ENCODE peak calls at places on chromosomes 5 and 9, in ten cellular contexts. I is heart right ventricle, U is right atrium auricular region, N is colonic mucosa, E is GM10248, A is endothelial cell, B is GM13977, X is pancreas, L is stomach, O is mammary epithelial cell. Q is an unnamed sample.

GRCh38 chr9:137550241-137550621 is at the start of gene PNPLA7:
- DNase-seq in I (peak; percentile 87), B (peak; percentile 77), L (peak; percentile 93), A (peak; percentile 47), E (peak; percentile 67), N (peak; percentile 95), O (peak; percentile 47), U (peak; percentile 89), X (peak; percentile 90), Q (peak; percentile 51)

GRCh38 chr5:74631088-74631960 is 9.2 kb downstream of the ENC1 start:
- DNase-seq in N (no peak), B (peak; percentile 65), X (no peak), E (peak; percentile 68), L (no peak), A (no peak), O (no peak), I (no peak), U (no peak), Q (no peak)

GRCh38 chr9:92341578-92341977 is 15.8 kb downstream of the CENPP start:
- DNase-seq in X (no peak), B (no peak), A (no peak), U (no peak), O (no peak), L (no peak), E (no peak), N (no peak), I (no peak), Q (no peak)

GRCh38 chr9:131545786-131546335 is 538 bp downstream of the PRRT1B start:
- DNase-seq in I (no peak), U (no peak), O (no peak), B (no peak), N (peak; percentile 33), E (no peak), A (no peak), X (peak; percentile 18), L (no peak), Q (no peak)

GRCh38 chr9:136815422-136815782 is 7.7 kb downstream of the RABL6 start:
- DNase-seq in A (no peak), N (no peak), E (no peak), O (no peak), I (no peak), U (no peak), X (no peak), B (no peak), L (no peak), Q (no peak)

GRCh38 chr9:126667190-126668055 is 53.7 kb downstream of the LMX1B start:
- DNase-seq in I (no peak), X (no peak), A (no peak), N (peak; percentile 31), E (no peak), L (no peak), U (no peak), O (no peak), B (no peak), Q (no peak)

GRCh38 chr5:133117930-133118445 is 66.2 kb downstream of the HSPA4 start:
- DNase-seq in U (peak; percentile 38), B (no peak), A (no peak), L (no peak), E (no peak), X (no peak), N (no peak), I (no peak), O (no peak), Q (no peak)

GRCh38 chr9:6219040-6219439 is 3.4 kb downstream of the IL33 start:
- DNase-seq in E (no peak), I (no peak), N (no peak), X (no peak), U (no peak), L (no peak), B (no peak), O (no peak), A (no peak), Q (no peak)

GRCh38 chr9:129586647-129587046 is 34.3 kb downstream of the C9orf50 start:
- DNase-seq in A (no peak), B (no peak), O (no peak), E (no peak), U (no peak), N (no peak), I (no peak), X (no peak), L (no peak), Q (no peak)

GRCh38 chr5:181187500-181188213 is 17.3 kb downstream of the TRIM7 start:
- DNase-seq in O (peak; percentile 83), E (no peak), L (peak; percentile 73), N (peak; percentile 80), I (peak; percentile 69), A (peak; percentile 77), X (peak; percentile 69), U (peak; percentile 84), B (no peak), Q (peak; percentile 38)

GRCh38 chr9:4640027-4640426 is 22.1 kb upstream of the PLPP6 start:
- DNase-seq in O (no peak), I (no peak), X (no peak), L (peak; percentile 31), N (no peak), U (no peak), A (peak; percentile 52), E (no peak), B (peak; percentile 39), Q (no peak)

GRCh38 chr9:70049236-70049635 is 5.6 kb downstream of the MAMDC2 start:
- DNase-seq in E (no peak), A (no peak), I (no peak), O (peak; percentile 76), L (peak; percentile 40), X (peak; percentile 11), U (peak; percentile 87), N (peak; percentile 57), B (no peak), Q (no peak)

GRCh38 chr5:41524174-41524573 is 13.8 kb upstream of the PLCXD3 start:
- DNase-seq in U (no peak), A (no peak), O (no peak), L (no peak), E (peak; percentile 12), X (no peak), N (no peak), B (no peak), I (no peak), Q (no peak)
- TF ChIP-seq CTCF in U (no peak), A (peak; percentile 47), O (peak; percentile 19), L (no peak), E (peak; percentile 13), X (no peak), N (no peak), B (peak; percentile 53), I (peak; percentile 23), Q (no peak)

DNA sequence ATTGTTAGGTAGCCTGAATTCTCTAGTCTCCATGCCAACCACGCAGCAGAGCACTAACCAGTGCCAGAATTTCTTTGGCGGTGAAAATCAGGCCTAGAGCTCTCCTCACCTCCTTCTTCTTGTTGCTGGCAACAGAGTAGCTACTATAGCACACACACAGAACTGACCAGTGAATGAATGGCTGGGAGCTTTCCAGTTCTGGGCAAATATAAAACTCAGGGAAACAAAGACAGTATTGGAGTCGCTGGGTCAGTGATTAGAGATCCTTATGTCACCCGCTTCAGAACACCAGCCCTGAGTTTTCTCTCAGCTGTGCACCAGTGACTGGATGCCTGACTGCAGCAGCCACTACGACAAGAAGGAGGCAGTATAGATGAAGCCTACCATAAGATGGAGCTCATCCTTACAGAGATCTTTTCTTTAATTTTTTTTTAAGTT is 26.9 kb upstream of the FEM1C start:
- DNase-seq in L (peak; percentile 51), A (no peak), U (no peak), E (no peak), B (no peak), N (no peak), O (no peak), X (peak; percentile 43), I (no peak), Q (no peak)
- TF ChIP-seq CTCF in L (no peak), A (no peak), U (no peak), E (no peak), B (no peak), N (no peak), O (no peak), X (no peak), I (peak; percentile 14), Q (no peak)

GRCh38 chr5:7850533-7851239 is at the start of gene CFAP90:
- DNase-seq in N (peak; percentile 29), I (peak; percentile 42), O (no peak), B (no peak), E (no peak), A (peak; percentile 85), U (no peak), L (peak; percentile 62), X (peak; percentile 76), Q (no peak)

GRCh38 chr5:7848296-7848695 is 2.6 kb downstream of the CFAP90 start:
- DNase-seq in B (no peak), X (no peak), L (no peak), N (no peak), U (no peak), A (no peak), O (no peak), I (no peak), E (no peak), Q (no peak)

GRCh38 chr5:7850241-7850532 is 746 bp downstream of the CFAP90 start:
- DNase-seq in B (no peak), U (no peak), O (no peak), X (peak; percentile 14), E (no peak), A (no peak), L (no peak), I (no peak), N (no peak), Q (no peak)

GRCh38 chr5:7851240-7851592 is 283 bp upstream of the CFAP90 start:
- DNase-seq in L (no peak), N (no peak), E (no peak), O (no peak), X (no peak), A (no peak), I (no peak), U (no peak), B (no peak), Q (no peak)

DNA sequence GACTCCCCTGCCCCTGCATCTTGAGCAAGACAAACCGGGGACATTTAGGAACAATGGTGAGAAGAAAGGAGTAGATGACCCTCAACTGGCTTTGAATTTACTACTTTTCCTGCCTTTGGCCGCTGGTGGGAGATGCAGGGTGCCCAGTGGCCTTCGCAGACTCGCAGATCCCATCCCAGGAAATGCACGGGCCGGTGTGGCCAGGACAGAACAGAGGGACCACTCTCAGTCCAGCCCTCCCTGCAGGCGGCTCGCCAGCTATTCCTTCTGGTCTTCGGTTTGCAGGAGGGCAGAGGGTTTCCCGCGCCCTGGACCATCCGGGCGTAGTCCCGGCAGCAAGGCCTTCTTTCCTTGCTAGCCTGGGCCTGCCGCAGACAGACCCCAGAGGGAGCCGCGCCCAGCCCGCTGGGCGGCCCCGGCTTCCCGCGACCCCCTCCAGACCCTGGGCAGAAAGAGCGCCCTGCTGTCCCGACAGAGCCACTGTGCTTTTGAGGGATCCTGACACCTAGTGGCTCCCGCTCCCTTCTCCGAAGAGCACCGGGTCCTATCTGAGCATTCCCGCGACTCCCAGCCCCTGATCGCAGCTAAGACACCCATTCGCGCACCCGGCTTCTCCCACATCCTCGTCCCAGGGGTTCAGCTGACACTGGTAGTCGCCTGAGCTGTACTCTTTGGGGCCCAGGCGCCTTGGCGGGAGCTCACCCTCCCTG is 1.2 kb downstream of the CFAP90 start:
- DNase-seq in A (peak; percentile 30), E (no peak), X (no peak), B (no peak), O (no peak), L (no peak), N (no peak), U (no peak), I (no peak), Q (no peak)
- TF ChIP-seq CTCF in A (no peak), E (no peak), X (no peak), B (no peak), O (no peak), L (no peak), N (no peak), U (no peak), I (peak; percentile 35), Q (no peak)

GRCh38 chr9:84669293-84670105 is at the start of gene NTRK2:
- DNase-seq in U (no peak), B (peak; percentile 65), E (peak; percentile 53), O (peak; percentile 52), N (peak; percentile 18), L (no peak), I (peak; percentile 25), A (peak; percentile 53), X (peak; percentile 19), Q (no peak)
- TF ChIP-seq CTCF in U (peak; percentile 17), B (no peak), E (no peak), O (peak; percentile 9), N (no peak), L (no peak), I (peak; percentile 29), A (no peak), X (no peak), Q (no peak)